ENCODE peak calls at places on chromosomes 13 and 19, in six cellular contexts. O is neuronal stem cell, R is MCF 10A, X is AG04449, Y is Caki2, U is T follicular helper cell. S is an unnamed sample.

GRCh38 chr13:45943965-45944364 is 92.4 kb upstream of the SIAH3 start:
- DNase-seq in O (no peak), R (no peak), X (no peak), Y (no peak), U (no peak), S (no peak)

GRCh38 chr19:2199861-2200623 is 36.1 kb downstream of the PLEKHJ1 start:
- DNase-seq in O (no peak), R (no peak), X (no peak), Y (no peak), U (no peak), S (no peak)

GRCh38 chr19:33208371-33208770 is 14.2 kb downstream of the LRP3 start:
- DNase-seq in O (no peak), R (no peak), X (no peak), Y (no peak), U (no peak), S (no peak)

GRCh38 chr19:6685962-6686627 is 16.1 kb upstream of the TNFSF14 start:
- DNase-seq in O (no peak), R (no peak), X (no peak), Y (no peak), U (no peak), S (no peak)

GRCh38 chr13:65926750-65927171 is 1303.4 kb downstream of the PCDH9 start:
- DNase-seq in O (no peak), R (no peak), X (no peak), Y (no peak), U (no peak), S (no peak)

GRCh38 chr19:13146763-13147563 is 3.2 kb downstream of the STX10 start:
- DNase-seq in O (no peak), R (peak), X (no peak), Y (no peak), U (no peak), S (no peak)

GRCh38 chr19:47507031-47507430 is 7.8 kb downstream of the NAPA start:
- DNase-seq in O (no peak), R (no peak), X (no peak), Y (no peak), U (no peak), S (no peak)

GRCh38 chr19:3123956-3124355 is 11.9 kb upstream of the GNA15 start:
- DNase-seq in O (no peak), R (no peak), X (no peak), Y (no peak), U (no peak), S (no peak)

GRCh38 chr13:36370108-36370429 is 23.9 kb upstream of the SPART start:
- DNase-seq in O (no peak), R (no peak), X (no peak), Y (no peak), U (no peak), S (no peak)

GRCh38 chr19:16899566-16900075 is 10.8 kb downstream of the F2RL3 start:
- DNase-seq in O (no peak), R (peak), X (no peak), Y (peak), U (no peak), S (no peak)

GRCh38 chr19:34253711-34254551 is 423 bp upstream of the GARRE1 start:
- DNase-seq in O (peak), R (peak), X (no peak), Y (peak), U (no peak), S (peak)

GRCh38 chr19:40737102-40737644 is 13.1 kb downstream of the ACTMAP start:
- DNase-seq in O (no peak), R (no peak), X (no peak), Y (no peak), U (no peak), S (no peak)

S was measured in D721Med.